ENCODE peak calls at places on chromosome 22, in four cellular contexts. D, M, J and P are unnamed samples.

GRCh38 chr22:44309137-44309536 is 3.6 kb downstream of the SHISAL1 start:
- DNase-seq in D (no peak), M (no peak), J (no peak), P (no peak)

GRCh38 chr22:19878461-19879247 is 24.0 kb upstream of the GNB1L start:
- DNase-seq in D (no peak), M (no peak), J (no peak), P (no peak)

GRCh38 chr22:19974233-19974861 is 32.7 kb upstream of the TXNRD2 start:
- DNase-seq in D (no peak), M (no peak), J (peak), P (peak)

GRCh38 chr22:30080805-30081204 is 541 bp downstream of the HORMAD2 start:
- DNase-seq in D (no peak), M (no peak), J (no peak), P (no peak)

GRCh38 chr22:38026130-38027111 is 30.8 kb upstream of the PICK1 start:
- DNase-seq in D (no peak), M (no peak), J (no peak), P (no peak)

GRCh38 chr22:38860291-38861169 is 11.5 kb downstream of the CBX6 start:
- DNase-seq in D (no peak), M (no peak), J (peak), P (no peak)

GRCh38 chr22:24699861-24700260 is 74.7 kb downstream of the PIWIL3 start:
- DNase-seq in D (no peak), M (no peak), J (no peak), P (no peak)

GRCh38 chr22:20566420-20567260 is 59.2 kb downstream of the MED15 start:
- DNase-seq in D (peak), M (no peak), J (no peak), P (no peak)

GRCh38 chr22:20258584-20259335 is 9.4 kb downstream of the RTN4R start:
- DNase-seq in D (no peak), M (no peak), J (no peak), P (no peak)

GRCh38 chr22:26890870-26891269 is 233.5 kb downstream of the MIAT start:
- DNase-seq in D (no peak), M (no peak), J (no peak), P (no peak)

GRCh38 chr22:43442386-43443060 is 30.7 kb downstream of the MPPED1 start:
- DNase-seq in D (no peak), M (no peak), J (no peak), P (no peak)

GRCh38 chr22:45878051-45878764 is 98.8 kb downstream of the WNT7B start:
- DNase-seq in D (no peak), M (no peak), J (no peak), P (peak)

GRCh38 chr22:38162881-38163843 is 18.5 kb downstream of the PLA2G6 start:
- DNase-seq in D (no peak), M (no peak), J (no peak), P (no peak)

GRCh38 chr22:43066134-43066533 is 23.1 kb downstream of the TTLL1 start:
- DNase-seq in D (no peak), M (no peak), J (no peak), P (no peak)

GRCh38 chr22:22759889-22760546 is 115.6 kb downstream of the GGTLC2 start:
- DNase-seq in D (no peak), M (no peak), J (no peak), P (no peak)

GRCh38 chr22:41799486-41800347 is 762 bp upstream of the CCDC134 start:
- DNase-seq in D (no peak), M (no peak), J (no peak), P (no peak)

GRCh38 chr22:43634316-43634715 is 177.8 kb downstream of the EFCAB6 start:
- DNase-seq in D (no peak), M (no peak), J (no peak), P (no peak)

GRCh38 chr22:49107561-49107960 is 720.1 kb downstream of the BRD1 start:
- DNase-seq in D (no peak), M (no peak), J (no peak), P (no peak)